ENCODE peak calls at places on chromosomes 16 and 17, in seven cellular contexts. O is psoas muscle, C is nucleus accumbens, I is endodermal cell, L is right lobe of liver, M is Peyer's patch, H is SK-N-DZ. A is an unnamed sample.

GRCh38 chr17:41801374-41802062 is 10.2 kb downstream of the P3H4 start:
- DNase-seq in I (peak), O (peak), M (peak), L (peak), C (peak), H (peak), A (peak)

GRCh38 chr17:13474073-13474800 is 127.5 kb downstream of the HS3ST3A1 start:
- DNase-seq in M (no peak), L (no peak), I (no peak), H (no peak), C (no peak), O (no peak), A (no peak)

GRCh38 chr16:70725912-70726828 is 40.3 kb upstream of the MTSS2 start:
- DNase-seq in L (no peak), O (peak), C (no peak), M (no peak), I (no peak), H (no peak), A (no peak)

GRCh38 chr17:34068506-34069035 is 186.5 kb upstream of the CCL2 start:
- DNase-seq in M (no peak), C (no peak), L (no peak), O (no peak), I (no peak), H (no peak), A (no peak)

GRCh38 chr16:2753523-2754020 is 1.1 kb downstream of the SRRM2 start:
- DNase-seq in C (no peak), M (no peak), H (no peak), I (no peak), O (no peak), L (no peak), A (no peak)

GRCh38 chr17:75245011-75245410 is 16.4 kb downstream of the GGA3 start:
- DNase-seq in M (no peak), O (no peak), I (no peak), H (no peak), L (no peak), C (no peak), A (no peak)

GRCh38 chr16:30958164-30959083 is 870 bp downstream of the SETD1A start:
- DNase-seq in I (peak), H (peak), L (no peak), M (peak), O (peak), C (peak), A (no peak)

GRCh38 chr17:32929288-32929574 is 1.3 kb downstream of the TMEM98 start:
- DNase-seq in I (peak), L (no peak), M (no peak), H (peak), C (no peak), O (no peak), A (peak)

GRCh38 chr17:42617956-42618431 is 8.5 kb downstream of the TUBG1 start:
- DNase-seq in C (no peak), I (no peak), O (no peak), H (no peak), L (no peak), M (no peak), A (no peak)

GRCh38 chr16:81937305-81938038 is 73.8 kb downstream of the SDR42E1 start:
- DNase-seq in C (no peak), M (no peak), I (no peak), H (no peak), L (no peak), O (no peak), A (peak)

GRCh38 chr17:38815576-38816193 is 9.4 kb downstream of the CWC25 start:
- DNase-seq in I (no peak), O (no peak), L (no peak), M (no peak), H (no peak), C (no peak), A (no peak)

GRCh38 chr17:45680360-45680759 is 103.8 kb upstream of the CRHR1 start:
- DNase-seq in I (no peak), H (no peak), L (no peak), M (no peak), C (no peak), O (no peak), A (no peak)

GRCh38 chr16:55042556-55043432 is 112.1 kb downstream of the IRX5 start:
- DNase-seq in I (peak), H (no peak), O (no peak), M (no peak), L (no peak), C (no peak), A (no peak)

GRCh38 chr17:45063198-45063597 is 2.1 kb downstream of the NMT1 start:
- DNase-seq in I (no peak), H (no peak), L (no peak), O (no peak), C (no peak), M (no peak), A (no peak)

GRCh38 chr16:14494396-14494795 is 135.7 kb downstream of the PARN start:
- DNase-seq in M (no peak), I (no peak), H (no peak), C (no peak), O (no peak), L (no peak), A (no peak)

GRCh38 chr17:29560306-29560705 is 6.5 kb downstream of the ABHD15 start:
- DNase-seq in I (peak), M (peak), L (no peak), H (no peak), C (no peak), O (no peak), A (no peak)

GRCh38 chr16:48099455-48099854 is 56.3 kb downstream of the ABCC12 start:
- DNase-seq in H (no peak), O (no peak), L (no peak), M (no peak), I (peak), C (no peak), A (no peak)

GRCh38 chr17:43224146-43224705 is 4.2 kb downstream of the CCDC200 start:
- DNase-seq in M (no peak), C (no peak), I (peak), L (no peak), O (no peak), H (no peak), A (no peak)

GRCh38 chr16:47358816-47359215 is 102.0 kb downstream of the ITFG1 start:
- DNase-seq in M (no peak), C (no peak), H (no peak), L (no peak), I (no peak), O (no peak), A (no peak)

GRCh38 chr17:2936771-2937321 is 126.6 kb downstream of the OR1D5 start:
- DNase-seq in O (no peak), M (no peak), C (no peak), H (no peak), L (no peak), I (no peak), A (no peak)

A was measured in nephron progenitor cell.